ENCODE peak calls at places on chromosomes 13 and 19, in nine cellular contexts. E is cardiac fibroblast; S is left ventricle myocardium superior; Y is CD4-positive, CD25-positive, alpha-beta regulatory T cell; O is GM06990; R is left ventricle myocardium inferior; K is substantia nigra; F is AG10803; M is MM.1S. C is an unnamed sample.
A peak's percentile ranks its signal among the peaks of the same experiment; 100 is the strongest.

GRCh38 chr13:39249971-39250370 is 211.7 kb downstream of the NHLRC3 start:
- DNase-seq in E (no peak), S (no peak), Y (no peak), O (no peak), R (no peak), K (no peak), F (no peak), M (no peak), C (no peak)

GRCh38 chr19:35562336-35562735 is 1.1 kb downstream of the ATP4A start:
- DNase-seq in E (no peak), S (no peak), Y (no peak), O (no peak), R (no peak), K (no peak), F (no peak), M (no peak), C (no peak)

GRCh38 chr19:19645233-19645870 is 1.9 kb upstream of the GMIP start:
- DNase-seq in E (no peak), S (no peak), Y (no peak), O (no peak), R (no peak), K (no peak), F (no peak), M (no peak), C (no peak)

GRCh38 chr19:43687660-43687997 is 17.7 kb upstream of the PLAUR start:
- DNase-seq in E (no peak), S (no peak), Y (no peak), O (no peak), R (no peak), K (peak; percentile 42), F (no peak), M (no peak), C (no peak)

GRCh38 chr13:114089751-114090400 is 42.5 kb downstream of the RASA3 start:
- DNase-seq in E (no peak), S (no peak), Y (no peak), O (no peak), R (no peak), K (no peak), F (no peak), M (no peak), C (no peak)

GRCh38 chr19:42122691-42123607 is 9.3 kb downstream of the POU2F2 start:
- DNase-seq in E (no peak), S (no peak), Y (peak; percentile 26), O (peak; percentile 64), R (no peak), K (no peak), F (no peak), M (no peak), C (no peak)

GRCh38 chr13:73417012-73417615 is 358.3 kb downstream of the KLF5 start:
- DNase-seq in E (peak; percentile 3), S (no peak), Y (no peak), O (no peak), R (no peak), K (no peak), F (peak; percentile 4), M (no peak), C (no peak)

GRCh38 chr19:1260749-1261511 is 8.2 kb upstream of the CIRBP start:
- DNase-seq in E (peak; percentile 98), S (peak; percentile 98), Y (peak; percentile 96), O (peak; percentile 99), R (peak; percentile 97), K (peak; percentile 95), F (peak; percentile 94), M (peak; percentile 99), C (peak; percentile 95)

GRCh38 chr13:24097064-24097463 is 63.5 kb upstream of the SPATA13 start:
- DNase-seq in E (peak; percentile 49), S (no peak), Y (no peak), O (no peak), R (no peak), K (no peak), F (peak; percentile 68), M (no peak), C (peak; percentile 68)

GRCh38 chr13:77563110-77563509 is 27.6 kb downstream of the SCEL start:
- DNase-seq in E (peak; percentile 25), S (no peak), Y (no peak), O (no peak), R (no peak), K (no peak), F (peak; percentile 20), M (no peak), C (peak; percentile 37)

C was measured in mesenchymal stem cell.